ENCODE peak calls at places on chromosomes 11 and 22, in four cellular contexts. One of them, this sample, is unnamed.

GRCh38 chr11:64844330-64845124 is at the start of gene CDC42BPG:
- DNase-seq in transverse colon: peak
- DNase-seq in right atrium auricular region: no peak
- DNase-seq in brain microvascular endothelial cell: peak
- DNase-seq in this sample: no peak

GRCh38 chr11:134752964-134753804 is 341.1 kb upstream of the B3GAT1 start:
- DNase-seq in right atrium auricular region: peak
- DNase-seq in brain microvascular endothelial cell: no peak
- DNase-seq in transverse colon: no peak
- DNase-seq in this sample: no peak

GRCh38 chr11:3642071-3642951 is 519 bp upstream of the ART5 start:
- DNase-seq in brain microvascular endothelial cell: peak
- DNase-seq in transverse colon: peak
- DNase-seq in right atrium auricular region: peak
- DNase-seq in this sample: peak

GRCh38 chr11:78037056-78037455 is 14.0 kb upstream of the KCTD14 start:
- DNase-seq in transverse colon: peak
- DNase-seq in right atrium auricular region: no peak
- DNase-seq in brain microvascular endothelial cell: no peak
- DNase-seq in this sample: no peak

GRCh38 chr11:133503776-133504175 is 28.5 kb downstream of the OPCML start:
- DNase-seq in right atrium auricular region: no peak
- DNase-seq in brain microvascular endothelial cell: no peak
- DNase-seq in transverse colon: no peak
- DNase-seq in this sample: no peak

GRCh38 chr22:20214853-20215252 is 53.3 kb downstream of the RTN4R start:
- DNase-seq in brain microvascular endothelial cell: no peak
- DNase-seq in right atrium auricular region: no peak
- DNase-seq in transverse colon: no peak
- DNase-seq in this sample: no peak

GRCh38 chr11:1448882-1449281 is 37.7 kb downstream of the MOB2 start:
- DNase-seq in right atrium auricular region: no peak
- DNase-seq in transverse colon: no peak
- DNase-seq in brain microvascular endothelial cell: no peak
- DNase-seq in this sample: no peak

GRCh38 chr11:72974487-72975205 is 160.4 kb downstream of the ATG16L2 start:
- DNase-seq in brain microvascular endothelial cell: no peak
- DNase-seq in transverse colon: no peak
- DNase-seq in right atrium auricular region: no peak
- DNase-seq in this sample: no peak

GRCh38 chr22:34105461-34106062 is 185.3 kb upstream of the LARGE1 start:
- DNase-seq in brain microvascular endothelial cell: no peak
- DNase-seq in transverse colon: peak
- DNase-seq in right atrium auricular region: peak
- DNase-seq in this sample: no peak

GRCh38 chr22:22085702-22086500 is 103.3 kb upstream of the TOP3B start:
- DNase-seq in brain microvascular endothelial cell: peak
- DNase-seq in right atrium auricular region: peak
- DNase-seq in transverse colon: no peak
- DNase-seq in this sample: no peak

GRCh38 chr11:117872420-117872961 is 4.0 kb downstream of the FXYD6 start:
- DNase-seq in right atrium auricular region: no peak
- DNase-seq in brain microvascular endothelial cell: no peak
- DNase-seq in transverse colon: no peak
- DNase-seq in this sample: no peak

GRCh38 chr11:87425943-87426342 is 388.2 kb downstream of the TMEM135 start:
- DNase-seq in right atrium auricular region: no peak
- DNase-seq in transverse colon: no peak
- DNase-seq in brain microvascular endothelial cell: no peak
- DNase-seq in this sample: peak

GRCh38 chr11:43921561-43922294 is 20.7 kb upstream of the C11orf96 start:
- DNase-seq in right atrium auricular region: no peak
- DNase-seq in transverse colon: no peak
- DNase-seq in brain microvascular endothelial cell: no peak
- DNase-seq in this sample: no peak

GRCh38 chr22:19877626-19878339 is 23.1 kb upstream of the GNB1L start:
- DNase-seq in brain microvascular endothelial cell: peak
- DNase-seq in right atrium auricular region: no peak
- DNase-seq in transverse colon: no peak
- DNase-seq in this sample: no peak

GRCh38 chr11:116062129-116062525 is 557.9 kb upstream of the CADM1 start:
- DNase-seq in brain microvascular endothelial cell: no peak
- DNase-seq in transverse colon: no peak
- DNase-seq in right atrium auricular region: no peak
- DNase-seq in this sample: no peak

GRCh38 chr11:85299247-85299646 is 327.9 kb downstream of the DLG2 start:
- DNase-seq in right atrium auricular region: no peak
- DNase-seq in transverse colon: no peak
- DNase-seq in brain microvascular endothelial cell: no peak
- DNase-seq in this sample: no peak

GRCh38 chr11:85115798-85116197 is 511.3 kb downstream of the DLG2 start:
- DNase-seq in brain microvascular endothelial cell: no peak
- DNase-seq in transverse colon: no peak
- DNase-seq in right atrium auricular region: no peak
- DNase-seq in this sample: no peak

GRCh38 chr11:20162824-20163777 is 2.8 kb upstream of the DBX1 start:
- DNase-seq in transverse colon: no peak
- DNase-seq in right atrium auricular region: no peak
- DNase-seq in brain microvascular endothelial cell: peak
- DNase-seq in this sample: no peak

GRCh38 chr11:118156531-118157185 is 4.0 kb upstream of the SCN4B start:
- DNase-seq in right atrium auricular region: no peak
- DNase-seq in transverse colon: no peak
- DNase-seq in brain microvascular endothelial cell: no peak
- DNase-seq in this sample: no peak

GRCh38 chr22:41681616-41682015 is 7.1 kb downstream of the SNU13 start:
- DNase-seq in transverse colon: no peak
- DNase-seq in right atrium auricular region: no peak
- DNase-seq in brain microvascular endothelial cell: peak
- DNase-seq in this sample: no peak

GRCh38 chr11:119375629-119376196 is 5.8 kb downstream of the USP2 start:
- DNase-seq in transverse colon: peak
- DNase-seq in right atrium auricular region: peak
- DNase-seq in brain microvascular endothelial cell: peak
- DNase-seq in this sample: peak

GRCh38 chr11:2870955-2871720 is 14.4 kb downstream of the CDKN1C start:
- DNase-seq in right atrium auricular region: no peak
- DNase-seq in transverse colon: no peak
- DNase-seq in brain microvascular endothelial cell: no peak
- DNase-seq in this sample: no peak

GRCh38 chr11:66883021-66883968 is 26.4 kb downstream of the LRFN4 start:
- DNase-seq in brain microvascular endothelial cell: peak
- DNase-seq in right atrium auricular region: no peak
- DNase-seq in transverse colon: peak
- DNase-seq in this sample: no peak

GRCh38 chr11:122656631-122657101 is 1.1 kb downstream of the UBASH3B start:
- DNase-seq in transverse colon: peak
- DNase-seq in right atrium auricular region: no peak
- DNase-seq in brain microvascular endothelial cell: no peak
- DNase-seq in this sample: no peak

GRCh38 chr11:12791245-12791644 is 117.0 kb downstream of the TEAD1 start:
- DNase-seq in right atrium auricular region: no peak
- DNase-seq in brain microvascular endothelial cell: no peak
- DNase-seq in transverse colon: no peak
- DNase-seq in this sample: no peak

GRCh38 chr22:24305260-24305692 is 34.6 kb downstream of the SPECC1L start:
- DNase-seq in brain microvascular endothelial cell: peak
- DNase-seq in transverse colon: no peak
- DNase-seq in right atrium auricular region: no peak
- DNase-seq in this sample: peak

GRCh38 chr11:665707-666281 is 28.7 kb downstream of the DRD4 start:
- DNase-seq in right atrium auricular region: peak
- DNase-seq in transverse colon: no peak
- DNase-seq in brain microvascular endothelial cell: no peak
- DNase-seq in this sample: no peak

GRCh38 chr22:32050678-32051515 is 7.8 kb downstream of the SLC5A1 start:
- DNase-seq in transverse colon: no peak
- DNase-seq in brain microvascular endothelial cell: peak
- DNase-seq in right atrium auricular region: peak
- DNase-seq in this sample: peak

GRCh38 chr11:16928052-16928451 is 86.2 kb downstream of the PLEKHA7 start:
- DNase-seq in right atrium auricular region: no peak
- DNase-seq in transverse colon: no peak
- DNase-seq in brain microvascular endothelial cell: no peak
- DNase-seq in this sample: no peak

GRCh38 chr22:25419247-25420113 is 145.0 kb upstream of the GRK3 start:
- DNase-seq in brain microvascular endothelial cell: peak
- DNase-seq in right atrium auricular region: peak
- DNase-seq in transverse colon: peak
- DNase-seq in this sample: no peak

GRCh38 chr11:122741613-122742012 is 86.1 kb downstream of the UBASH3B start:
- DNase-seq in right atrium auricular region: peak
- DNase-seq in transverse colon: peak
- DNase-seq in brain microvascular endothelial cell: peak
- DNase-seq in this sample: no peak

GRCh38 chr11:134418119-134418840 is 6.2 kb upstream of the B3GAT1 start:
- DNase-seq in right atrium auricular region: no peak
- DNase-seq in transverse colon: no peak
- DNase-seq in brain microvascular endothelial cell: peak
- DNase-seq in this sample: no peak

GRCh38 chr11:643849-644738 is 7.0 kb downstream of the DRD4 start:
- DNase-seq in brain microvascular endothelial cell: no peak
- DNase-seq in right atrium auricular region: no peak
- DNase-seq in transverse colon: no peak
- DNase-seq in this sample: no peak

GRCh38 chr22:47382164-47382890 is 619.9 kb downstream of the TBC1D22A start:
- DNase-seq in transverse colon: no peak
- DNase-seq in right atrium auricular region: no peak
- DNase-seq in brain microvascular endothelial cell: no peak
- DNase-seq in this sample: no peak

GRCh38 chr11:19793356-19793755 is 80.7 kb downstream of the NAV2 start:
- DNase-seq in brain microvascular endothelial cell: no peak
- DNase-seq in right atrium auricular region: no peak
- DNase-seq in transverse colon: peak
- DNase-seq in this sample: no peak

GRCh38 chr11:40273192-40273732 is 1186.2 kb downstream of the LRRC4C start:
- DNase-seq in transverse colon: no peak
- DNase-seq in brain microvascular endothelial cell: no peak
- DNase-seq in right atrium auricular region: no peak
- DNase-seq in this sample: no peak

This sample was measured in astrocyte of the cerebellum.